ENCODE peak calls at places on chromosomes 16 and 17, in six cellular contexts. One of them, this sample, is unnamed.
A peak's percentile ranks its signal among the peaks of the same experiment; 100 is the strongest.

GRCh38 chr16:20353379-20353778 is 864 bp upstream of the UMOD start:
- DNase-seq in activated naive CD8-positive, alpha-beta T cell treated with anti-CD3 and anti-CD28 coated beads, Interleukin-2, amount 50 U/mL, for 24 hours: no peak
- DNase-seq in H7: no peak
- DNase-seq in HFFc6: no peak
- DNase-seq in stimulated activated naive CD8-positive, alpha-beta T cell treated with anti-CD3 and anti-CD28 coated beads, Interleukin-15, amount 100 ng/mL, for 72 hours: no peak
- DNase-seq in GDM1: no peak
- DNase-seq in this sample: no peak

GRCh38 chr17:1907818-1908698 is 78.3 kb downstream of the RPA1 start:
- DNase-seq in stimulated activated naive CD8-positive, alpha-beta T cell treated with anti-CD3 and anti-CD28 coated beads, Interleukin-15, amount 100 ng/mL, for 72 hours: peak; percentile 24
- DNase-seq in H7: peak; percentile 85
- DNase-seq in activated naive CD8-positive, alpha-beta T cell treated with anti-CD3 and anti-CD28 coated beads, Interleukin-2, amount 50 U/mL, for 24 hours: peak; percentile 10
- DNase-seq in HFFc6: no peak
- DNase-seq in GDM1: no peak
- DNase-seq in this sample: no peak

GRCh38 chr16:57260294-57260929 is 15.4 kb downstream of the ARL2BP start:
- DNase-seq in GDM1: no peak
- DNase-seq in H7: peak; percentile 82
- DNase-seq in activated naive CD8-positive, alpha-beta T cell treated with anti-CD3 and anti-CD28 coated beads, Interleukin-2, amount 50 U/mL, for 24 hours: peak; percentile 25
- DNase-seq in stimulated activated naive CD8-positive, alpha-beta T cell treated with anti-CD3 and anti-CD28 coated beads, Interleukin-15, amount 100 ng/mL, for 72 hours: peak; percentile 35
- DNase-seq in HFFc6: peak; percentile 32
- DNase-seq in this sample: peak; percentile 93

GRCh38 chr17:7883781-7884386 is 4.7 kb upstream of the CHD3 start:
- DNase-seq in activated naive CD8-positive, alpha-beta T cell treated with anti-CD3 and anti-CD28 coated beads, Interleukin-2, amount 50 U/mL, for 24 hours: peak; percentile 18
- DNase-seq in HFFc6: no peak
- DNase-seq in GDM1: no peak
- DNase-seq in stimulated activated naive CD8-positive, alpha-beta T cell treated with anti-CD3 and anti-CD28 coated beads, Interleukin-15, amount 100 ng/mL, for 72 hours: peak; percentile 38
- DNase-seq in H7: no peak
- DNase-seq in this sample: no peak

GRCh38 chr17:4837471-4838305 is 4.5 kb downstream of the MINK1 start:
- DNase-seq in GDM1: no peak
- DNase-seq in HFFc6: no peak
- DNase-seq in H7: no peak
- DNase-seq in stimulated activated naive CD8-positive, alpha-beta T cell treated with anti-CD3 and anti-CD28 coated beads, Interleukin-15, amount 100 ng/mL, for 72 hours: no peak
- DNase-seq in activated naive CD8-positive, alpha-beta T cell treated with anti-CD3 and anti-CD28 coated beads, Interleukin-2, amount 50 U/mL, for 24 hours: no peak
- DNase-seq in this sample: no peak

GRCh38 chr16:73042807-73043206 is 5.1 kb downstream of the ZFHX3 start:
- DNase-seq in HFFc6: no peak
- DNase-seq in GDM1: no peak
- DNase-seq in activated naive CD8-positive, alpha-beta T cell treated with anti-CD3 and anti-CD28 coated beads, Interleukin-2, amount 50 U/mL, for 24 hours: no peak
- DNase-seq in stimulated activated naive CD8-positive, alpha-beta T cell treated with anti-CD3 and anti-CD28 coated beads, Interleukin-15, amount 100 ng/mL, for 72 hours: no peak
- DNase-seq in H7: no peak
- DNase-seq in this sample: no peak

GRCh38 chr17:33463887-33464286 is 170.8 kb upstream of the ASIC2 start:
- DNase-seq in stimulated activated naive CD8-positive, alpha-beta T cell treated with anti-CD3 and anti-CD28 coated beads, Interleukin-15, amount 100 ng/mL, for 72 hours: no peak
- DNase-seq in activated naive CD8-positive, alpha-beta T cell treated with anti-CD3 and anti-CD28 coated beads, Interleukin-2, amount 50 U/mL, for 24 hours: no peak
- DNase-seq in HFFc6: no peak
- DNase-seq in GDM1: no peak
- DNase-seq in H7: no peak
- DNase-seq in this sample: no peak

GRCh38 chr17:48619821-48620496 is 4.9 kb upstream of the HOXB8 start:
- DNase-seq in activated naive CD8-positive, alpha-beta T cell treated with anti-CD3 and anti-CD28 coated beads, Interleukin-2, amount 50 U/mL, for 24 hours: no peak
- DNase-seq in GDM1: no peak
- DNase-seq in HFFc6: no peak
- DNase-seq in H7: peak; percentile 73
- DNase-seq in stimulated activated naive CD8-positive, alpha-beta T cell treated with anti-CD3 and anti-CD28 coated beads, Interleukin-15, amount 100 ng/mL, for 72 hours: no peak
- DNase-seq in this sample: no peak

GRCh38 chr16:19524866-19525723 is 1.4 kb downstream of the CCP110 start:
- DNase-seq in GDM1: no peak
- DNase-seq in activated naive CD8-positive, alpha-beta T cell treated with anti-CD3 and anti-CD28 coated beads, Interleukin-2, amount 50 U/mL, for 24 hours: no peak
- DNase-seq in H7: peak; percentile 25
- DNase-seq in HFFc6: no peak
- DNase-seq in stimulated activated naive CD8-positive, alpha-beta T cell treated with anti-CD3 and anti-CD28 coated beads, Interleukin-15, amount 100 ng/mL, for 72 hours: no peak
- DNase-seq in this sample: no peak